ENCODE peak calls at places on chromosomes 16 and 17, in seven cellular contexts. P is MV-4-11; X is HS-27A; V is hypothalamus; M is uterus; H is breast epithelium; N is activated CD8-positive, alpha-beta T cell treated with anti-CD3 and anti-CD28 coated beads for 36 hours. R is an unnamed sample.

GRCh38 chr17:10772425-10773380 is 31.2 kb downstream of the TMEM238L start:
- DNase-seq in P (peak; percentile 68), X (no peak), V (no peak), M (no peak), H (peak; percentile 38), N (peak; percentile 72), R (no peak)

GRCh38 chr16:81399909-81400308 is 44.7 kb upstream of the CMIP start:
- DNase-seq in P (no peak), X (no peak), V (no peak), M (no peak), H (no peak), N (no peak), R (no peak)

GRCh38 chr17:4899341-4900230 is at the start of gene C17orf107:
- DNase-seq in P (peak; percentile 62), X (no peak), V (peak; percentile 44), M (peak; percentile 79), H (peak; percentile 87), N (peak; percentile 99), R (peak; percentile 97)

GRCh38 chr17:50944902-50945720 is 79.0 kb upstream of the TOB1 start:
- DNase-seq in P (no peak), X (no peak), V (no peak), M (peak; percentile 5), H (no peak), N (no peak), R (no peak)

GRCh38 chr17:1948517-1948825 is 76.7 kb downstream of the RTN4RL1 start:
- DNase-seq in P (no peak), X (no peak), V (no peak), M (no peak), H (no peak), N (no peak), R (no peak)

GRCh38 chr17:10233157-10233556 is 34.8 kb upstream of the GAS7 start:
- DNase-seq in P (no peak), X (no peak), V (no peak), M (no peak), H (no peak), N (peak; percentile 7), R (no peak)

GRCh38 chr17:74604748-74605147 is 12.7 kb upstream of the CD300LD start:
- DNase-seq in P (no peak), X (no peak), V (no peak), M (no peak), H (no peak), N (no peak), R (no peak)

GRCh38 chr17:68437979-68438877 is 19.1 kb downstream of the WIPI1 start:
- DNase-seq in P (peak; percentile 56), X (no peak), V (no peak), M (no peak), H (no peak), N (peak; percentile 71), R (peak; percentile 78)

GRCh38 chr16:89670496-89671431 is 13.1 kb downstream of the SPATA33 start:
- DNase-seq in P (peak; percentile 77), X (no peak), V (no peak), M (no peak), H (no peak), N (no peak), R (peak; percentile 34)

GRCh38 chr16:10729649-10730048 is 14.0 kb upstream of the NUBP1 start:
- DNase-seq in P (no peak), X (peak; percentile 45), V (no peak), M (no peak), H (peak; percentile 71), N (no peak), R (no peak)

GRCh38 chr17:35433075-35433894 is 985 bp upstream of the SLFN12 start:
- DNase-seq in P (peak; percentile 92), X (peak; percentile 93), V (peak; percentile 21), M (peak; percentile 88), H (peak; percentile 70), N (peak; percentile 85), R (peak; percentile 85)

GRCh38 chr16:1163567-1164055 is 10.7 kb downstream of the CACNA1H start:
- DNase-seq in P (peak; percentile 1), X (peak; percentile 11), V (no peak), M (no peak), H (no peak), N (no peak), R (no peak)

GRCh38 chr17:27577124-27577761 is 53.7 kb upstream of the LGALS9 start:
- DNase-seq in P (peak; percentile 41), X (no peak), V (peak; percentile 65), M (no peak), H (no peak), N (no peak), R (no peak)

GRCh38 chr16:85444879-85445778 is 168.0 kb upstream of the GSE1 start:
- DNase-seq in P (no peak), X (no peak), V (no peak), M (no peak), H (no peak), N (peak; percentile 19), R (no peak)

GRCh38 chr17:3554440-3554839 is 3.2 kb downstream of the TRPV3 start:
- DNase-seq in P (no peak), X (no peak), V (no peak), M (no peak), H (no peak), N (no peak), R (no peak)

GRCh38 chr17:80758793-80759673 is 214.4 kb downstream of the RPTOR start:
- DNase-seq in P (no peak), X (no peak), V (no peak), M (no peak), H (no peak), N (peak; percentile 79), R (no peak)

GRCh38 chr17:67138392-67138791 is 94.0 kb downstream of the CACNG1 start:
- DNase-seq in P (no peak), X (no peak), V (no peak), M (no peak), H (no peak), N (no peak), R (no peak)

GRCh38 chr17:38444151-38444550 is 15.9 kb downstream of the ARHGAP23 start:
- DNase-seq in P (peak; percentile 11), X (no peak), V (peak; percentile 54), M (peak; percentile 78), H (no peak), N (peak; percentile 77), R (peak; percentile 60)